ENCODE peak calls at places on chromosomes 4 and X, in seven cellular contexts. X is Peyer's patch, L is neuronal stem cell, I is A549, C is upper lobe of right lung, S is lower lobe of right lung, M is esophagus muscularis mucosa. K is an unnamed sample.

GRCh38 chr4:32775049-32775448 is 2054.9 kb downstream of the PCDH7 start:
- DNase-seq in X (no peak), L (peak; percentile 18), I (peak; percentile 32), C (no peak), S (no peak), M (no peak), K (no peak)

GRCh38 chr4:73828945-73829344 is 7.5 kb upstream of the CXCL6 start:
- DNase-seq in X (no peak), L (no peak), I (no peak), C (no peak), S (no peak), M (no peak), K (no peak)

GRCh38 chrX:118548831-118549230 is 53.2 kb downstream of the DOCK11 start:
- DNase-seq in X (no peak), L (no peak), I (no peak), C (no peak), S (no peak), M (no peak), K (no peak)

GRCh38 chr4:53919605-53920004 is 144.8 kb downstream of the CHIC2 start:
- DNase-seq in X (no peak), L (no peak), I (no peak), C (peak; percentile 72), S (peak; percentile 68), M (peak; percentile 45), K (no peak)

GRCh38 chrX:12929701-12930100 is 23.3 kb downstream of the TLR8 start:
- DNase-seq in X (no peak), L (no peak), I (no peak), C (no peak), S (no peak), M (no peak), K (no peak)

GRCh38 chr4:39046243-39046642 is 14.0 kb upstream of the TMEM156 start:
- DNase-seq in X (no peak), L (no peak), I (peak; percentile 74), C (no peak), S (peak; percentile 49), M (no peak), K (peak; percentile 35)

GRCh38 chrX:152646961-152647360 is 9.3 kb downstream of the GABRQ start:
- DNase-seq in X (no peak), L (no peak), I (no peak), C (no peak), S (no peak), M (peak; percentile 21), K (no peak)

GRCh38 chr4:38663021-38663800 is 788 bp upstream of the KLF3 start:
- DNase-seq in X (no peak), L (peak; percentile 58), I (peak; percentile 38), C (no peak), S (no peak), M (peak; percentile 95), K (no peak)

GRCh38 chr4:147542229-147542990 is 61.5 kb downstream of the EDNRA start:
- DNase-seq in X (no peak), L (no peak), I (no peak), C (no peak), S (no peak), M (no peak), K (no peak)

GRCh38 chr4:56149601-56150000 is 200.9 kb downstream of the CEP135 start:
- DNase-seq in X (no peak), L (no peak), I (no peak), C (no peak), S (no peak), M (no peak), K (no peak)

GRCh38 chr4:91997045-91997444 is 306.7 kb upstream of the GRID2 start:
- DNase-seq in X (no peak), L (no peak), I (no peak), C (no peak), S (no peak), M (no peak), K (no peak)

GRCh38 chrX:8815460-8816065 is 14.4 kb upstream of the FAM9A start:
- DNase-seq in X (no peak), L (peak; percentile 53), I (peak; percentile 45), C (no peak), S (no peak), M (no peak), K (no peak)

GRCh38 chr4:109026588-109026987 is 263.7 kb upstream of the ETNPPL start:
- DNase-seq in X (no peak), L (no peak), I (no peak), C (no peak), S (no peak), M (no peak), K (no peak)

GRCh38 chrX:71367396-71367795 is 1.2 kb downstream of the TAF1 start:
- DNase-seq in X (no peak), L (no peak), I (peak; percentile 6), C (no peak), S (no peak), M (no peak), K (no peak)

GRCh38 chrX:43817454-43817853 is 64.8 kb downstream of the MAOB start:
- DNase-seq in X (no peak), L (no peak), I (no peak), C (no peak), S (no peak), M (no peak), K (no peak)
- H3K4me1 ChIP-seq in X (no peaks in the 10 kb centered on the region), L (no peaks in the 10 kb centered on the region), I (no peaks in the 10 kb centered on the region), C (no peaks in the 10 kb centered on the region), S (no peaks in the 10 kb centered on the region), M (peaks cover 35% of the 10 kb centered on the region), K (peaks cover 7% of the 10 kb centered on the region)

GRCh38 chr4:105558277-105558676 is 5.9 kb downstream of the ARHGEF38 start:
- DNase-seq in X (no peak), L (no peak), I (no peak), C (no peak), S (no peak), M (no peak), K (no peak)
- H3K4me1 ChIP-seq in X (no peaks in the 10 kb centered on the region), L (no peaks in the 10 kb centered on the region), I (no peaks in the 10 kb centered on the region), C (peaks cover 3% of the 10 kb centered on the region), S (no peaks in the 10 kb centered on the region), M (no peaks in the 10 kb centered on the region), K (no peaks in the 10 kb centered on the region)

GRCh38 chr4:86940920-86941460 is 6.2 kb downstream of the AFF1 start:
- DNase-seq in X (no peak), L (no peak), I (no peak), C (no peak), S (no peak), M (no peak), K (no peak)
- H3K4me1 ChIP-seq in X (peaks cover 57% of the 10 kb centered on the region), L (no peaks in the 10 kb centered on the region), I (peaks cover 56% of the 10 kb centered on the region), C (peaks cover 39% of the 10 kb centered on the region), S (peaks cover 63% of the 10 kb centered on the region), M (peaks cover 62% of the 10 kb centered on the region), K (peaks cover 48% of the 10 kb centered on the region)

GRCh38 chr4:136863756-136864155 is 668.5 kb downstream of the PCDH18 start:
- DNase-seq in X (no peak), L (peak; percentile 3), I (peak; percentile 4), C (no peak), S (no peak), M (no peak), K (no peak)
- H3K4me1 ChIP-seq in X (no peaks in the 10 kb centered on the region), L (no peaks in the 10 kb centered on the region), I (no peaks in the 10 kb centered on the region), C (no peaks in the 10 kb centered on the region), S (no peaks in the 10 kb centered on the region), M (peaks cover 21% of the 10 kb centered on the region), K (no peaks in the 10 kb centered on the region)

GRCh38 chrX:39504850-39505259 is 592.9 kb downstream of the BCOR start:
- DNase-seq in X (no peak), L (no peak), I (no peak), C (no peak), S (no peak), M (no peak), K (no peak)
- H3K4me1 ChIP-seq in X (no peaks in the 10 kb centered on the region), L (no peaks in the 10 kb centered on the region), I (no peaks in the 10 kb centered on the region), C (no peaks in the 10 kb centered on the region), S (no peaks in the 10 kb centered on the region), M (no peaks in the 10 kb centered on the region), K (no peaks in the 10 kb centered on the region)

DNA sequence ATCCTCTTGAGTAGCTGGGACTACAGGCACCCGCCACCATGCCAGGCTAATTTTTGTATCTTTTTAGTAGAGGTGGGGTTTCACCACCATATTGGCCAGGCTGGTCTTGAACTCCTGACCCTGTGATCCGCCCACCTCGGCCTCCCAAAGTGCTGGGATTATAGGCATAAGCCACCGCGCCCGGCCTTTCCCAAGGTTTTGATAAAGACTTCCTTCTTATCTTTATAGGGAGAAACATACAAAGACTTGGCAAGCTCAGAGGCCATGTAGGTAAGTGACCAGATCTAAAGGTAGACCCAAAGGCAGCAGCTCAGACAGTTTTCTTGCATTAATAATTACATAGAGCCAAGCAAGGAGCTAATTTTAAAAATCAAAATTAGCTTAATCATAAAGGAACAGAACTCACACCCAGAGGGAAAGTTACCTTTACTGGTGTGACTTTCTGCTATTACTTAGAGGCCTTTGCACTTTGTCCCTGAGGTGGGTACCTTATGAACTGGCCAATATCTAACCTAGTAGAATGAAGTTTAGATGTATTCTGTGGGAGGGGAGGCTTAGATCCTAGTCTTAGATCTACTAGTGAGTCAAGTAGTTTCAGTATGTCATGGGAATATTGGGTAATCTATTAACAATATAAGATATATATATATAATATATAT is 67.3 kb downstream of the HPGD start:
- DNase-seq in X (peak; percentile 47), L (no peak), I (no peak), C (no peak), S (no peak), M (no peak), K (no peak)
- H3K4me1 ChIP-seq in X (peaks cover 4% of the 10 kb centered on the region), L (no peaks in the 10 kb centered on the region), I (peaks cover 32% of the 10 kb centered on the region), C (no peaks in the 10 kb centered on the region), S (no peaks in the 10 kb centered on the region), M (peaks cover 74% of the 10 kb centered on the region), K (no peaks in the 10 kb centered on the region)

GRCh38 chr4:76704133-76704881 is 193.6 kb downstream of the SOWAHB start:
- DNase-seq in X (peak; percentile 82), L (no peak), I (peak; percentile 91), C (no peak), S (peak; percentile 66), M (no peak), K (no peak)
- H3K4me1 ChIP-seq in X (peaks cover 54% of the 10 kb centered on the region), L (peaks cover 22% of the 10 kb centered on the region), I (peaks cover 79% of the 10 kb centered on the region), C (peaks cover 35% of the 10 kb centered on the region), S (peaks cover 34% of the 10 kb centered on the region), M (peaks cover 72% of the 10 kb centered on the region), K (peaks cover 27% of the 10 kb centered on the region)

DNA sequence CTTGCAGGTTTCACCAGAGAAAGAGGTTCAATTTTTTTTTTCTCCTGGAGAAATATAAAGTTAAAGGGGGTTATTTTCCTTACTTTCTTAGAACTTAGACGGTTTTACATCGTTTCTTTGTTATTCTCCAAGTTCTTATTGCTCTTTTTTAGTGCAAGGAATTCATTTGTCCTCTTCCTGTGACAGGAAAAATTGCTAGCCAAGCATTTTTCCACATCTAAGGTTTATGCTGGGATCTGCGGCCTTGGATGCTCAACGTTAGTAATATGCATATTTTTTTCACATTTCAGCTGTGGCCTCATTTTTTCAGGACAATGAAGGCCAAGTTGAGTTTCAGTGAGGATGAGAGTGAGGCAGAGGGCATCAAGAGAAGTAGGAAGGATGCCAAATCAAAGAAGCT is 948.9 kb downstream of the PCDH19 start:
- DNase-seq in X (no peak), L (no peak), I (no peak), C (no peak), S (no peak), M (no peak), K (no peak)
- H3K4me1 ChIP-seq in X (no peaks in the 10 kb centered on the region), L (no peaks in the 10 kb centered on the region), I (no peaks in the 10 kb centered on the region), C (no peaks in the 10 kb centered on the region), S (no peaks in the 10 kb centered on the region), M (no peaks in the 10 kb centered on the region), K (no peaks in the 10 kb centered on the region)